ENCODE peak calls at places on chromosomes 1 and 21, in six cellular contexts. Z is cardiac muscle cell, B is body of pancreas, I is astrocyte, S is upper lobe of right lung, T is breast epithelium. H is an unnamed sample.

GRCh38 chr1:54583868-54584267 is 35.8 kb downstream of the ACOT11 start:
- DNase-seq in Z (no peak), B (no peak), I (no peak), S (no peak), T (no peak), H (no peak)

GRCh38 chr1:53583021-53583902 is 124.1 kb downstream of the DMRTB1 start:
- DNase-seq in Z (peak; percentile 83), B (no peak), I (no peak), S (peak; percentile 34), T (no peak), H (no peak)

GRCh38 chr1:53507115-53507816 is 48.1 kb downstream of the DMRTB1 start:
- DNase-seq in Z (no peak), B (no peak), I (no peak), S (no peak), T (no peak), H (no peak)

GRCh38 chr1:210254298-210254697 is 21.7 kb downstream of the SERTAD4 start:
- DNase-seq in Z (no peak), B (no peak), I (no peak), S (no peak), T (no peak), H (no peak)

GRCh38 chr1:33001282-33001681 is 35.4 kb downstream of the AK2 start:
- DNase-seq in Z (no peak), B (no peak), I (no peak), S (no peak), T (no peak), H (no peak)

GRCh38 chr21:45468051-45468970 is 63.3 kb downstream of the COL18A1 start:
- DNase-seq in Z (no peak), B (no peak), I (no peak), S (peak; percentile 61), T (no peak), H (no peak)

GRCh38 chr1:196317535-196318522 is 290.4 kb downstream of the KCNT2 start:
- DNase-seq in Z (peak; percentile 74), B (peak; percentile 12), I (peak; percentile 16), S (no peak), T (no peak), H (no peak)

GRCh38 chr1:154386643-154387352 is 18.3 kb upstream of the IL6R start:
- DNase-seq in Z (peak; percentile 36), B (no peak), I (no peak), S (peak; percentile 52), T (no peak), H (no peak)

GRCh38 chr1:23506376-23507107 is 22.6 kb upstream of the ASAP3 start:
- DNase-seq in Z (no peak), B (no peak), I (no peak), S (no peak), T (no peak), H (no peak)

GRCh38 chr1:71462247-71462646 is 381.4 kb upstream of the ZRANB2 start:
- DNase-seq in Z (no peak), B (no peak), I (no peak), S (no peak), T (no peak), H (no peak)

GRCh38 chr21:45302082-45303061 is 14.7 kb upstream of the POFUT2 start:
- DNase-seq in Z (peak; percentile 87), B (peak; percentile 36), I (no peak), S (peak; percentile 73), T (no peak), H (peak; percentile 80)

GRCh38 chr1:226735576-226735975 is 3.5 kb downstream of the ITPKB start:
- DNase-seq in Z (no peak), B (no peak), I (no peak), S (no peak), T (no peak), H (no peak)

GRCh38 chr1:65264197-65264929 is 45.0 kb upstream of the DNAJC6 start:
- DNase-seq in Z (peak; percentile 62), B (peak; percentile 34), I (peak; percentile 52), S (no peak), T (no peak), H (no peak)

GRCh38 chr1:68232354-68233148 is at the start of gene WLS:
- DNase-seq in Z (peak; percentile 89), B (peak; percentile 88), I (peak; percentile 74), S (peak; percentile 89), T (peak; percentile 74), H (peak; percentile 81)

GRCh38 chr1:155255243-155256100 is at the start of gene ENTREP3:
- DNase-seq in Z (peak; percentile 89), B (peak; percentile 86), I (peak; percentile 66), S (peak; percentile 94), T (peak; percentile 81), H (peak; percentile 90)

GRCh38 chr1:158329807-158330206 is 1.5 kb downstream of the CD1B start:
- DNase-seq in Z (peak; percentile 0), B (no peak), I (no peak), S (no peak), T (no peak), H (no peak)

GRCh38 chr1:35243681-35244080 is 24.8 kb upstream of the ZMYM4 start:
- DNase-seq in Z (no peak), B (peak; percentile 28), I (no peak), S (no peak), T (no peak), H (no peak)

GRCh38 chr1:197519741-197520334 is 251.8 kb downstream of the CRB1 start:
- DNase-seq in Z (peak; percentile 45), B (no peak), I (peak; percentile 5), S (no peak), T (no peak), H (no peak)

GRCh38 chr1:110148961-110149360 is 1.3 kb upstream of the SLC6A17 start:
- DNase-seq in Z (no peak), B (no peak), I (no peak), S (no peak), T (no peak), H (no peak)

GRCh38 chr1:110138956-110139355 is 11.3 kb upstream of the SLC6A17 start:
- DNase-seq in Z (no peak), B (no peak), I (no peak), S (no peak), T (no peak), H (no peak)

GRCh38 chr1:110144366-110144765 is 5.9 kb upstream of the SLC6A17 start:
- DNase-seq in Z (no peak), B (no peak), I (no peak), S (no peak), T (no peak), H (no peak)
- H3K27ac ChIP-seq in Z (no peak overlapping the region), B (no peak overlapping the region), I (no peak overlapping the region), S (no peak overlapping the region), T (no peak overlapping the region), H (no peak overlapping the region)

DNA sequence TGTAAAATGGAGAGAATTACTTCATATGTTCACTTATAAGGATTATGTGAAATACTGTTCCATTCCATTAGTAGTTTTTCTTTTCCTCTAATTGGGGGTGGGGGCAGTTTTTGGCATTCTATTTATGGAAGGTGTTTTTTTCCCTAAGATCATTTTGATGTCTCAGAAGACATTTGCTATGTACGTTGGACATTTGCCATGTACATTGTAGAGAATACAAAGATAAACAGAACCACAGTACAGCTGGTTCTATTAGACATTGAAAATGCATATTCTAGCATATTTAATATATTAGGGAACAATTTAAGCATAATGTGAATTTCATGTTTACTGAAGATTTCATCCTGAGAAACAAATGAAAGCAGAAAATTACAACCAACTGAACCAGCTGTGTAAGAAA is 98.5 kb downstream of the PTBP2 start:
- DNase-seq in Z (peak; percentile 41), B (no peak), I (no peak), S (no peak), T (no peak), H (no peak)
- H3K4me3 ChIP-seq in Z (no peak overlapping the region), B (no peak overlapping the region), I (no peak overlapping the region), S (no peak overlapping the region), T (no peak overlapping the region), H (no peak overlapping the region)

GRCh38 chr21:39362733-39363132 is 13.8 kb upstream of the HMGN1 start:
- DNase-seq in Z (no peak), B (no peak), I (no peak), S (no peak), T (no peak), H (no peak)

GRCh38 chr21:39366563-39366962 is 17.7 kb upstream of the HMGN1 start:
- DNase-seq in Z (no peak), B (no peak), I (no peak), S (no peak), T (no peak), H (no peak)

GRCh38 chr21:39367783-39368182 is 18.9 kb upstream of the HMGN1 start:
- DNase-seq in Z (no peak), B (no peak), I (no peak), S (no peak), T (no peak), H (no peak)

GRCh38 chr21:39364949-39365348 is 16.1 kb upstream of the HMGN1 start:
- DNase-seq in Z (no peak), B (no peak), I (no peak), S (no peak), T (no peak), H (no peak)

DNA sequence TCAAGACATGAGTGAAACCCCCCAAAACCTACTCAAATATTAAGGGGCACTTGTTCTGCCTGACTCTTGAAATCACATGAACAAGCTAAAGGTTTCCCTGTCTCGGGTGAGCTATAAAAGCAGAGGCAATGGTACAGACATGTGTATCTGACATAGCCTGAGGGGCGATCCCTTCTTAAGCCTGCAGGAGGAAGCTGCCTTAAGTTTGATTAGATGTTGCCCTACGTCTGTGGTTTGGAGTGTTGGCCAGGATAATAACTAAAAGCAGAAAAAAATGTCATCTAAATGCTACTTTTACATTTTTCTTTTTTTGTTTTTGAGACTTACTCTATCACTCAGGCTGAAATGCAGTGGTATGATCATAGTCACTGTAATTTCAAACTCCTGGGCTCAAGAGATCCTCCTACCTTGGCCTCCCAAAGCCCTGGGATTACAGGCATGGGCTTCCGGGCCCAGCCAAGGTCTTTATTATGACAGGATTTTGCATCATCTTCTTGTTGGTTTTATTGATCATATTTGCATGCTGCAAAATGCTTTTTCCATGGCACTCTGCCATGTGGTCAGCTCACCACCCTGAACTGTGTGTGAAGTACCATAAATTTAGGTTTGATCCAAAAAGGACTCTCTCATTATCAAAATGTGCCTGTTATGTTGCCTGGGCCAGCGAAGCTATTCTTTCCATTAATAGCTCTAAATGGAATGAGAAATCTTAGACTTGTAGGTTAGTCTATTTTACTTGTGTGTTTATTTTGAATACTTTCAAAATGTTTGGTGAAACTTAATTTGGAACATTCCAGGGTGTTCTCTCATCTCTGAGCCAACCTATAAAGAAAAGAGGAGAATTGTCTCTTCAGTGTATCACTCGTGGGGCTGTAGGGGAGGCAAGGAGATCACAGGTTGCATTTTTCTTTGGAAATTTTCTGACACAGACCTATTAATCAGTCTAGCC is 15.0 kb upstream of the HMGN1 start:
- DNase-seq in Z (no peak), B (no peak), I (no peak), S (no peak), T (no peak), H (no peak)
- TF ChIP-seq CTCF in Z (no peak), B (no peak), I (no peak), S (no peak), T (no peak), H (no peak)

DNA sequence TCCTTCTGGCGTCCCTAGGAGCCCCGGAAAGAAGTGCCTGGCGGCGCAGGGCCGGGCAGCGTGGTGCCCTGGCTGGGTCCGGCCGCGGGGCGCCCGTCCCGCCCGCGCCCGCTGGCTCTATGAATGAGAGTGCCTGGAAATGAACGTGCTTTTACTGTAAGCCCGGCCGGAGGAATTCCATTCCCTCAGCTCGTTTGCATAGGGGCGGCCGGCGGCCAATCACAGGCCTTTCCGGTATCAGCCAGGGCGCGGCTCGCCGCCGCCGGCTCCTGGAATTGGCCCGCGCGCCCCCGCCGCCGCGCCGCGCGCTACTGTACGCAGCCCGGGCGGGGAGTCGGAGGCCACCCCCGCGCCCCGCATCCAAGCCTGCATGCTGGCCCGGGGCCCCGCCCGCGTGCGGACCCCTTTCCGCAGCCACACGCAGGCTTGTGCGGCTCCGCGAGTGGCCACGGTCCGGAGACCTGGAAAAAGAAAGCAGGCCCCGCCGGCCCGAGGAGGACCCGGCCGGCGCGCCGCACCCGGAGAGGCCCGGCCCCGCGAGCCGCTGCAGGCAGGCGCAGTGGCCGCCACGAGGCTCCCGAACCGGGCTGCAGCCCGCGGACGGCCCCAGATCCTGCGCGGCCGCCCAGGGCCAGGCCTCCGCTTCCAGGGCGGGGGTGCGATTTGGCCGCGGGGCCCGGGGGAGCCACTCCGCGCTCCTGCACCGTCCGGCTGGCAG is 160.4 kb downstream of the RUNX1 start:
- DNase-seq in Z (peak; percentile 98), B (peak; percentile 97), I (peak; percentile 91), S (peak; percentile 98), T (peak; percentile 93), H (peak; percentile 85)
- H3K27ac ChIP-seq in Z (no peak overlapping the region), B (peak overlapping the region; percentile 68), I (peak overlapping the region; percentile 93), S (peak overlapping the region; percentile 97), T (peak overlapping the region; percentile 94), H (peak overlapping the region; percentile 69)

H was measured in uterus.